ENCODE peak calls at places on chromosomes 4 and X, in four cellular contexts. One of them, this sample, is unnamed.

GRCh38 chr4:152606800-152607577 is 71.1 kb upstream of the FBXW7 start:
- DNase-seq in neural progenitor cell: peak
- DNase-seq in K562: no peak
- DNase-seq in MM.1S: no peak
- DNase-seq in this sample: peak

GRCh38 chr4:8010618-8011017 is 71.0 kb upstream of the AFAP1 start:
- DNase-seq in neural progenitor cell: peak
- DNase-seq in K562: no peak
- DNase-seq in MM.1S: no peak
- DNase-seq in this sample: no peak

GRCh38 chrX:96929036-96929435 is 45.3 kb downstream of the RPA4 start:
- DNase-seq in MM.1S: no peak
- DNase-seq in K562: no peak
- DNase-seq in neural progenitor cell: no peak
- DNase-seq in this sample: no peak

GRCh38 chrX:118182050-118182449 is 65.4 kb upstream of the KLHL13 start:
- DNase-seq in K562: no peak
- DNase-seq in neural progenitor cell: no peak
- DNase-seq in MM.1S: no peak
- DNase-seq in this sample: no peak

GRCh38 chr4:187304131-187304530 is 580.5 kb upstream of the FAT1 start:
- DNase-seq in neural progenitor cell: peak
- DNase-seq in MM.1S: no peak
- DNase-seq in K562: no peak
- DNase-seq in this sample: no peak

GRCh38 chr4:175779081-175779620 is 32.9 kb downstream of the GPM6A start:
- DNase-seq in neural progenitor cell: no peak
- DNase-seq in MM.1S: no peak
- DNase-seq in K562: no peak
- DNase-seq in this sample: no peak

GRCh38 chr4:26308573-26308972 is 12.2 kb upstream of the RBPJ start:
- DNase-seq in neural progenitor cell: no peak
- DNase-seq in K562: no peak
- DNase-seq in MM.1S: no peak
- DNase-seq in this sample: no peak

GRCh38 chrX:111020283-111020682 is 75.7 kb upstream of the PAK3 start:
- DNase-seq in neural progenitor cell: no peak
- DNase-seq in K562: no peak
- DNase-seq in MM.1S: no peak
- DNase-seq in this sample: no peak

GRCh38 chr4:174538123-174538875 is 16.0 kb upstream of the HPGD start:
- DNase-seq in neural progenitor cell: no peak
- DNase-seq in MM.1S: no peak
- DNase-seq in K562: peak
- DNase-seq in this sample: peak

GRCh38 chrX:43940811-43941210 is 32.4 kb downstream of the NDP start:
- DNase-seq in neural progenitor cell: no peak
- DNase-seq in MM.1S: no peak
- DNase-seq in K562: no peak
- DNase-seq in this sample: peak

GRCh38 chr4:182918791-182919302 is 1.7 kb upstream of the DCTD start:
- DNase-seq in MM.1S: peak
- DNase-seq in neural progenitor cell: no peak
- DNase-seq in K562: no peak
- DNase-seq in this sample: no peak

GRCh38 chr4:115944146-115944905 is 830.9 kb upstream of the NDST4 start:
- DNase-seq in K562: no peak
- DNase-seq in MM.1S: no peak
- DNase-seq in neural progenitor cell: no peak
- DNase-seq in this sample: peak

GRCh38 chr4:7238300-7238960 is 46.1 kb downstream of the SORCS2 start:
- DNase-seq in MM.1S: no peak
- DNase-seq in K562: peak
- DNase-seq in neural progenitor cell: peak
- DNase-seq in this sample: no peak

GRCh38 chr4:3520796-3521600 is 11.2 kb downstream of the LRPAP1 start:
- DNase-seq in MM.1S: no peak
- DNase-seq in neural progenitor cell: no peak
- DNase-seq in K562: no peak
- DNase-seq in this sample: no peak

GRCh38 chrX:74291964-74292891 is 11.8 kb upstream of the ZCCHC13 start:
- DNase-seq in neural progenitor cell: peak
- DNase-seq in K562: peak
- DNase-seq in MM.1S: peak
- DNase-seq in this sample: peak

GRCh38 chr4:6030679-6031078 is 12.4 kb upstream of the C4orf50 start:
- DNase-seq in MM.1S: no peak
- DNase-seq in neural progenitor cell: no peak
- DNase-seq in K562: no peak
- DNase-seq in this sample: no peak

GRCh38 chr4:77465271-77465670 is 140.3 kb upstream of the CXCL13 start:
- DNase-seq in MM.1S: no peak
- DNase-seq in neural progenitor cell: no peak
- DNase-seq in K562: no peak
- DNase-seq in this sample: peak

GRCh38 chr4:83558693-83559092 is 22.8 kb downstream of the GPAT3 start:
- DNase-seq in K562: no peak
- DNase-seq in neural progenitor cell: no peak
- DNase-seq in MM.1S: no peak
- DNase-seq in this sample: peak

GRCh38 chr4:61572160-61572559 is 372.0 kb downstream of the ADGRL3 start:
- DNase-seq in K562: no peak
- DNase-seq in MM.1S: peak
- DNase-seq in neural progenitor cell: no peak
- DNase-seq in this sample: peak

GRCh38 chr4:81504685-81505598 is 33.2 kb upstream of the RASGEF1B start:
- DNase-seq in neural progenitor cell: no peak
- DNase-seq in MM.1S: peak
- DNase-seq in K562: peak
- DNase-seq in this sample: no peak

GRCh38 chr4:84433603-84434232 is 65.4 kb downstream of the NKX6-1 start:
- DNase-seq in MM.1S: no peak
- DNase-seq in K562: no peak
- DNase-seq in neural progenitor cell: no peak
- DNase-seq in this sample: no peak

GRCh38 chr4:8152090-8152864 is 6.3 kb downstream of the ABLIM2 start:
- DNase-seq in neural progenitor cell: no peak
- DNase-seq in MM.1S: no peak
- DNase-seq in K562: no peak
- DNase-seq in this sample: no peak

GRCh38 chr4:53508446-53508845 is 82.8 kb downstream of the LNX1 start:
- DNase-seq in neural progenitor cell: no peak
- DNase-seq in MM.1S: no peak
- DNase-seq in K562: peak
- DNase-seq in this sample: peak

GRCh38 chr4:53507671-53508286 is 83.5 kb downstream of the LNX1 start:
- DNase-seq in neural progenitor cell: no peak
- DNase-seq in MM.1S: no peak
- DNase-seq in K562: peak
- DNase-seq in this sample: no peak

GRCh38 chr4:53505947-53506346 is 85.3 kb downstream of the LNX1 start:
- DNase-seq in K562: peak
- DNase-seq in MM.1S: no peak
- DNase-seq in neural progenitor cell: no peak
- DNase-seq in this sample: peak

GRCh38 chr4:53510316-53510715 is 81.0 kb downstream of the LNX1 start:
- DNase-seq in K562: no peak
- DNase-seq in neural progenitor cell: no peak
- DNase-seq in MM.1S: no peak
- DNase-seq in this sample: no peak

DNA sequence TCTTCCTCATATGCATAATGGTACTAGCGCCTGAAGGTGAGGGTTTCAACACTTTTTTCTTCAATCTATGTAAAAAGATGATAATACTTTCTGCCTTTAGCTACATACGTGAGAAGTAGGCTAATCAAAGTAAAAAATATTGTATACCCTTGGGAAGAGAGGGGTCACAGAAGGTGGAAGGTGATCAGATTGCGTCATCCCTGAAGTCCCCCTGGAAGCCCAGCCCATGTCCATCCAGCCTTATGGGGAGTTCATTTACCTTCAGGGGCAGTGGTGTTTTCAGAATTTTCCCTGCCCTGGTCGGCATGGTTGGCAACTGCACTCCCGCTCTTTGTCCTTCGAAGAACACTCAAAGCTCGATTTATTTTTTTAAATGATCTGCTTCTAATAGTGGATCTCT is 84.2 kb downstream of the LNX1 start:
- DNase-seq in neural progenitor cell: no peak
- DNase-seq in K562: no peak
- DNase-seq in MM.1S: no peak
- DNase-seq in this sample: no peak
- H2AFZ ChIP-seq in neural progenitor cell: no peak
- H2AFZ ChIP-seq in K562: peak
- H2AFZ ChIP-seq in MM.1S: no peak
- H2AFZ ChIP-seq in this sample: no peak

GRCh38 chrX:130719399-130719798 is 183.6 kb downstream of the ENOX2 start:
- DNase-seq in K562: no peak
- DNase-seq in neural progenitor cell: peak
- DNase-seq in MM.1S: no peak
- DNase-seq in this sample: no peak
- TF ChIP-seq EZH2 in K562: no peak
- TF ChIP-seq EZH2 in neural progenitor cell: no peak
- TF ChIP-seq EZH2 in MM.1S: no peak
- TF ChIP-seq EZH2 in this sample: no peak

DNA sequence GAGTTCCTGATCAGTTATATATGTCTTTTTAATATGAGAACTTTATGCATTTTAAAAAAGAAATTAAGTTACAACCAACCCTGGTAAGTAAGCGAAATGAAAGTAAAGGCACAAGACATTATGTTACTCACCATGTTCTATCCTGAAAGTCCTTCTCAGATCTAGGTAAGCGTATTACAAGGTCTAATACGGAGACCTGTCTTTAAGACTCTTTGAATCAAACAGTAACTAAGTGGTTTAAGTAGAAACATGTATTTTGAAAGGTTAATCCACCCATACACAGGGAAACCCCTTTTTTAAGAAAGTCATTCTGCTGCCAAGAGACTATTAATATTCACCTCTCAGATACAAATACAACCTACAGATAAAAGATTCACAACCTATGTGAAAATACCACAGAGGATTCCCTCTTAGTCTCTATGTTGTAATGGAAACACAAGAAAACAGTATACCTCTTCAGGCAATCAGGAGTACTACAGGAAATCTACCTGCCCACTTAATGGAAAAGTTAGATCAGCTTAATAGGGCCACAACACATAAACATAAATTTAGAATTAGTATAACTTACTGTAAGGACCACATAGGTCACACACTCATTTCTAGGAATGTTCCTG is 63.2 kb upstream of the TNIP3 start:
- DNase-seq in MM.1S: peak
- DNase-seq in neural progenitor cell: no peak
- DNase-seq in K562: no peak
- DNase-seq in this sample: peak
- TF ChIP-seq CTCF in MM.1S: peak
- TF ChIP-seq CTCF in neural progenitor cell: peak
- TF ChIP-seq CTCF in K562: no peak
- TF ChIP-seq CTCF in this sample: no peak

GRCh38 chr4:79852305-79852730 is 220.7 kb downstream of the ANTXR2 start:
- DNase-seq in K562: peak
- DNase-seq in neural progenitor cell: no peak
- DNase-seq in MM.1S: no peak
- DNase-seq in this sample: no peak
- H2AFZ ChIP-seq in K562: peak
- H2AFZ ChIP-seq in neural progenitor cell: no peak
- H2AFZ ChIP-seq in MM.1S: no peak
- H2AFZ ChIP-seq in this sample: no peak

DNA sequence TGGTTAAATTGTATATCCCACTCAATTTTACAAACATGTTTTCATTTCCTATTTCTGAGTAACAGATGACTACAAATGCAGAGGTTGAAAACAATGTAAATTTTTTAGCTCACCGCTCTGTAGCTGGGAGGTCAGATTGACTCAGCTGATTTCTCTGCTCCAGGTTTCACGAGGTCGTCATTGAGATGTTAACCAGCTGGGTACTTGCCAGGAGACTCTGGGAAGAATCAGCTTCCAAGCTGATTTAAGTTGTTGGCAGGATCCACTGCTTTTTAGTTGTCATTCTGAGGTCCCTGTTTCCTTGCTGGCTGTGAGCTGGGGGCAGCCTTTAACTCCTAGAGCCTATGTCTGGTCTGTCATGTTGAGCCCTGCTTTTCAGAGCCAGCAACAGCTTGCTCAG is 864.3 kb upstream of the AGA start:
- DNase-seq in neural progenitor cell: no peak
- DNase-seq in K562: no peak
- DNase-seq in MM.1S: no peak
- DNase-seq in this sample: peak
- TF ChIP-seq EZH2 in neural progenitor cell: no peak
- TF ChIP-seq EZH2 in K562: no peak
- TF ChIP-seq EZH2 in MM.1S: no peak
- TF ChIP-seq EZH2 in this sample: no peak

DNA sequence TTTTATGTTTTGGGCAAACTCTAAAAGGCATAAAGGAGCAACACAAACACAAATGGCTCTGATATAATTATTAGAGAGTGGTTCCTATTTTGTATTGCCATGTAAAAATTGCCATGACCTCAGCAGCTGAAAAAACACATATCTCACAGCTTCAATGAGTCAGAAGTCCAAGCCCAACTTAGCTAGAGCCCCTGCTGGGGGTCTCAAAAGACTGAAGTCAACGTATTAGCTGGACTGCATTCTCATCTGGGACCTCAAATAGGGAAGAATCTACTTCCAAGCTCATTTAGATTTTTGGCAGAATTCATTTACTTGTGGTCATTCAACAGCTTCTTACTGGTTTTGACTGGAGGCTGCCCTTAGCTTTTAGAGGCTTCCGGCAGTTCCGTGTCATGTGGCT is 47.4 kb downstream of the FREM3 start:
- DNase-seq in MM.1S: no peak
- DNase-seq in K562: no peak
- DNase-seq in neural progenitor cell: no peak
- DNase-seq in this sample: no peak
- TF ChIP-seq CTCF in MM.1S: no peak
- TF ChIP-seq CTCF in K562: no peak
- TF ChIP-seq CTCF in neural progenitor cell: no peak
- TF ChIP-seq CTCF in this sample: no peak

DNA sequence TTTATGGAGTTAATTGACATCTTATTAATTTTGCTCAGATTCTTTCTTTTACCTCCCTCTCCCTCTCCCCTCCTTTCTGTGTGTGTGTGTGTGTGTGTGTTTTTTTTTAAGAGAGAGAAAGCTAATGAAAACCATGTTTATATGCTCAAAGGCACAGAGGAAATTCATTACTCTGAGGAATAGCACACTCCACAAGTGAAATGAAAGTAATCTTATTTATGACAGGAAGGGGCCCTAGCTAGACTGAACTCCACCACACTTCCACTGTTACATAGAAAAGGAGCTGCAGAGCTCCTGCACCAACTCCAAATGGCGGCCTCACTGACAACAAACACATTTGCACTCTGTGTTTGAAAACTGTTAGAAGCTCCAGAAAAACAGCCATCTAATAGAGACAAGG is 150.6 kb downstream of the RASL11B start:
- DNase-seq in MM.1S: no peak
- DNase-seq in neural progenitor cell: no peak
- DNase-seq in K562: no peak
- DNase-seq in this sample: no peak
- H2AFZ ChIP-seq in MM.1S: no peak
- H2AFZ ChIP-seq in neural progenitor cell: no peak
- H2AFZ ChIP-seq in K562: no peak
- H2AFZ ChIP-seq in this sample: no peak

This sample was measured in PC-3.